ENCODE peak calls at places on chromosomes 16 and 17, in nine cellular contexts. S is right cardiac atrium; U is NCI-H1092; Z is activated T-cell treated with anti-CD3 and anti-CD28 coated beads for 24 hours; K is hepatic stellate cell; F is stimulated activated naive CD8-positive, alpha-beta T cell treated with anti-CD3 and anti-CD28 coated beads, Interleukin-15, amount 100 ng/mL, for 72 hours; T is GM10248; H is small intestine; Q is epithelial cell of esophagus. V is an unnamed sample.

GRCh38 chr17:2851615-2852014 is 55.4 kb downstream of the RAP1GAP2 start:
- DNase-seq in H (no peak), S (no peak), K (no peak), Z (no peak), F (no peak), U (no peak), Q (no peak), T (no peak), V (no peak)

GRCh38 chr16:57810197-57811024 is 8.1 kb upstream of the KIFC3 start:
- DNase-seq in T (peak; percentile 92), U (no peak), H (peak; percentile 97), Q (peak; percentile 95), K (peak; percentile 38), S (peak; percentile 74), Z (peak; percentile 68), F (peak; percentile 49), V (no peak)

GRCh38 chr16:11768850-11769249 is 26.2 kb upstream of the TXNDC11 start:
- DNase-seq in T (peak; percentile 29), H (no peak), Z (no peak), F (no peak), S (no peak), Q (no peak), U (no peak), K (no peak), V (no peak)

GRCh38 chr16:67871256-67871655 is 1.6 kb upstream of the EDC4 start:
- DNase-seq in U (no peak), Z (no peak), K (no peak), Q (no peak), S (no peak), T (no peak), F (no peak), H (no peak), V (no peak)

GRCh38 chr17:78395186-78395585 is 16.7 kb downstream of the PGS1 start:
- DNase-seq in U (no peak), K (no peak), F (no peak), Q (no peak), Z (no peak), H (no peak), S (no peak), T (no peak), V (no peak)

GRCh38 chr16:3575491-3575890 is 1.7 kb downstream of the NLRC3 start:
- DNase-seq in Z (no peak), F (no peak), U (no peak), K (no peak), Q (no peak), S (no peak), H (no peak), T (no peak), V (no peak)

GRCh38 chr17:40552806-40553693 is 12.2 kb downstream of the CCR7 start:
- DNase-seq in Z (no peak), S (no peak), F (peak; percentile 57), Q (no peak), T (no peak), H (no peak), U (no peak), K (no peak), V (no peak)

GRCh38 chr17:7260601-7261376 is 1.5 kb downstream of the CLDN7 start:
- DNase-seq in U (no peak), S (peak; percentile 39), F (no peak), Z (no peak), Q (peak; percentile 66), T (no peak), H (peak; percentile 76), K (peak; percentile 60), V (no peak)

GRCh38 chr17:42438600-42439567 is 15.8 kb upstream of the CAVIN1 start:
- DNase-seq in S (no peak), Q (peak; percentile 48), Z (no peak), K (no peak), H (peak; percentile 56), F (no peak), T (no peak), U (no peak), V (peak; percentile 34)

GRCh38 chr17:43129671-43130010 is 4.5 kb upstream of the BRCA1 start:
- DNase-seq in K (no peak), Z (no peak), F (no peak), S (no peak), U (no peak), H (no peak), T (no peak), Q (peak; percentile 28), V (no peak)

GRCh38 chr17:47731396-47731795 is 1.6 kb upstream of the TBX21 start:
- DNase-seq in Q (no peak), S (no peak), K (no peak), H (no peak), F (peak; percentile 1), Z (no peak), U (no peak), T (no peak), V (no peak)

GRCh38 chr16:46972429-46972970 is 974 bp downstream of the DNAJA2 start:
- DNase-seq in K (peak; percentile 37), U (no peak), T (peak; percentile 21), H (peak; percentile 51), Z (no peak), Q (peak; percentile 39), F (peak; percentile 15), S (no peak), V (no peak)

GRCh38 chr17:56009795-56010715 is 143.2 kb upstream of the ANKFN1 start:
- DNase-seq in F (no peak), Z (no peak), H (no peak), T (no peak), Q (no peak), K (no peak), S (no peak), U (no peak), V (no peak)

GRCh38 chr16:55116165-55116894 is 185.7 kb downstream of the IRX5 start:
- DNase-seq in S (no peak), T (no peak), Q (peak; percentile 2), H (no peak), Z (no peak), F (no peak), K (peak; percentile 24), U (no peak), V (no peak)

GRCh38 chr17:13256545-13256944 is 238.7 kb upstream of the ELAC2 start:
- DNase-seq in U (peak; percentile 6), T (no peak), F (no peak), K (no peak), H (no peak), Z (no peak), Q (no peak), S (no peak), V (no peak)

GRCh38 chr17:7631398-7632380 is 1.8 kb downstream of the SHBG start:
- DNase-seq in K (no peak), Z (no peak), S (no peak), H (no peak), T (peak; percentile 5), F (no peak), Q (no peak), U (no peak), V (no peak)

GRCh38 chr16:61892531-61892930 is 143.7 kb downstream of the CDH8 start:
- DNase-seq in K (no peak), Z (no peak), H (no peak), Q (peak; percentile 63), S (no peak), U (no peak), T (no peak), F (no peak), V (no peak)

GRCh38 chr16:11215935-11216556 is 40.0 kb downstream of the SOCS1 start:
- DNase-seq in Q (no peak), F (no peak), T (no peak), K (no peak), S (no peak), H (no peak), Z (no peak), U (no peak), V (no peak)

GRCh38 chr17:8273884-8274444 is 14.5 kb upstream of the RANGRF start:
- DNase-seq in S (no peak), Z (no peak), Q (no peak), K (no peak), T (no peak), F (no peak), H (peak; percentile 70), U (no peak), V (no peak)

GRCh38 chr17:19346351-19347255 is 15.9 kb downstream of the B9D1 start:
- DNase-seq in S (peak; percentile 88), K (peak; percentile 90), Z (no peak), U (no peak), H (no peak), F (no peak), Q (peak; percentile 65), T (no peak), V (no peak)

GRCh38 chr16:19523184-19523558 is 571 bp upstream of the CCP110 start:
- DNase-seq in Z (no peak), Q (no peak), U (no peak), F (no peak), H (no peak), S (no peak), K (no peak), T (no peak), V (no peak)

GRCh38 chr17:50148226-50149098 is 2.0 kb downstream of the PPP1R9B start:
- DNase-seq in S (no peak), Q (peak; percentile 94), H (peak; percentile 71), U (no peak), Z (peak; percentile 69), K (peak; percentile 86), F (peak; percentile 51), T (peak; percentile 83), V (no peak)

GRCh38 chr16:49089533-49089932 is 192.1 kb downstream of the CBLN1 start:
- DNase-seq in Z (no peak), H (no peak), K (no peak), Q (no peak), F (no peak), S (no peak), T (no peak), U (no peak), V (no peak)

GRCh38 chr16:69463876-69464275 is 39.5 kb downstream of the CYB5B start:
- DNase-seq in U (no peak), F (no peak), T (no peak), H (no peak), S (no peak), Q (no peak), K (no peak), Z (no peak), V (no peak)

GRCh38 chr17:65819810-65820209 is 258.4 kb upstream of the AXIN2 start:
- DNase-seq in Z (no peak), T (no peak), H (no peak), S (no peak), F (no peak), Q (no peak), U (no peak), K (no peak), V (no peak)

GRCh38 chr17:3639981-3640596 is 3.5 kb downstream of the CTNS start:
- DNase-seq in S (no peak), U (no peak), H (no peak), T (no peak), Z (no peak), K (peak; percentile 50), Q (no peak), F (no peak), V (no peak)

GRCh38 chr16:9050102-9050830 is 41.2 kb upstream of the HAPSTR1 start:
- DNase-seq in T (no peak), Z (no peak), U (no peak), Q (peak; percentile 35), S (no peak), F (no peak), K (no peak), H (no peak), V (no peak)

GRCh38 chr17:29291163-29291752 is 2.7 kb downstream of the NUFIP2 start:
- DNase-seq in Z (peak; percentile 7), H (peak; percentile 80), K (peak; percentile 51), S (no peak), U (peak; percentile 51), Q (peak; percentile 78), T (peak; percentile 56), F (peak; percentile 23), V (peak; percentile 60)

GRCh38 chr17:32954477-32954876 is 26.5 kb downstream of the TMEM98 start:
- DNase-seq in Z (no peak), Q (no peak), S (no peak), K (no peak), T (no peak), F (no peak), U (no peak), H (peak; percentile 96), V (no peak)

GRCh38 chr17:44219636-44220210 is at the start of gene UBTF:
- DNase-seq in U (peak; percentile 66), T (peak; percentile 58), K (peak; percentile 52), F (peak; percentile 79), Q (peak; percentile 67), H (peak; percentile 51), Z (peak; percentile 57), S (peak; percentile 76), V (peak; percentile 66)

GRCh38 chr17:8918811-8919210 is 46.7 kb downstream of the PIK3R5 start:
- DNase-seq in T (no peak), F (no peak), H (no peak), K (no peak), Z (no peak), S (no peak), Q (no peak), U (no peak), V (no peak)